ENCODE peak calls at places on chromosomes 3 and 15, in six cellular contexts. U, R, H, P, F and V are unnamed samples.
A peak's percentile ranks its signal among the peaks of the same experiment; 100 is the strongest.

GRCh38 chr15:92813440-92813839 is 86.7 kb upstream of the CHD2 start:
- DNase-seq in U (no peak), R (no peak), H (no peak), P (no peak), F (no peak), V (no peak)

GRCh38 chr3:1439395-1439794 is 346.6 kb downstream of the CNTN6 start:
- DNase-seq in U (no peak), R (no peak), H (no peak), P (no peak), F (no peak), V (no peak)

GRCh38 chr3:132549890-132550578 is 47.0 kb upstream of the ACKR4 start:
- DNase-seq in U (no peak), R (no peak), H (no peak), P (peak; percentile 64), F (no peak), V (no peak)

GRCh38 chr3:183298708-183299153 is 45.7 kb downstream of the B3GNT5 start:
- DNase-seq in U (peak; percentile 80), R (no peak), H (no peak), P (peak; percentile 81), F (no peak), V (no peak)

GRCh38 chr3:61299343-61299742 is 48.1 kb upstream of the FHIT start:
- DNase-seq in U (no peak), R (no peak), H (no peak), P (no peak), F (no peak), V (no peak)

GRCh38 chr3:104360038-104360437 is 1006.7 kb upstream of the ALCAM start:
- DNase-seq in U (no peak), R (no peak), H (no peak), P (peak; percentile 22), F (no peak), V (no peak)

GRCh38 chr3:196641278-196642058 is 2.0 kb downstream of the NRROS start:
- DNase-seq in U (no peak), R (no peak), H (no peak), P (no peak), F (no peak), V (no peak)

GRCh38 chr3:111284485-111285187 is 213.0 kb downstream of the NECTIN3 start:
- DNase-seq in U (no peak), R (no peak), H (no peak), P (no peak), F (no peak), V (no peak)

GRCh38 chr3:193509103-193509965 is 45.4 kb downstream of the ATP13A4 start:
- DNase-seq in U (no peak), R (no peak), H (no peak), P (no peak), F (no peak), V (no peak)